ENCODE peak calls at places on chromosome 11, in ten cellular contexts. One of them, this sample, is unnamed.

GRCh38 chr11:122664188-122664587 is 8.7 kb downstream of the UBASH3B start:
- DNase-seq in AG04450: no peak
- DNase-seq in heart right ventricle: no peak
- DNase-seq in bronchial epithelial cell: no peak
- DNase-seq in brain microvascular endothelial cell: no peak
- DNase-seq in CD8-positive, alpha-beta T cell: no peak
- DNase-seq in endodermal cell: no peak
- DNase-seq in astrocyte: no peak
- DNase-seq in MM.1S: no peak
- DNase-seq in left lung: no peak
- DNase-seq in this sample: no peak

GRCh38 chr11:68584097-68584496 is 100.2 kb upstream of the GAL start:
- DNase-seq in AG04450: no peak
- DNase-seq in heart right ventricle: peak; percentile 47
- DNase-seq in bronchial epithelial cell: peak; percentile 28
- DNase-seq in brain microvascular endothelial cell: peak; percentile 29
- DNase-seq in CD8-positive, alpha-beta T cell: peak; percentile 22
- DNase-seq in endodermal cell: peak; percentile 94
- DNase-seq in astrocyte: no peak
- DNase-seq in MM.1S: peak; percentile 28
- DNase-seq in left lung: no peak
- DNase-seq in this sample: no peak

GRCh38 chr11:79461144-79461543 is 20.3 kb upstream of the TENM4 start:
- DNase-seq in AG04450: no peak
- DNase-seq in heart right ventricle: no peak
- DNase-seq in bronchial epithelial cell: peak; percentile 75
- DNase-seq in brain microvascular endothelial cell: no peak
- DNase-seq in CD8-positive, alpha-beta T cell: no peak
- DNase-seq in endodermal cell: peak; percentile 77
- DNase-seq in astrocyte: peak; percentile 44
- DNase-seq in MM.1S: peak; percentile 42
- DNase-seq in left lung: no peak
- DNase-seq in this sample: no peak

GRCh38 chr11:116835042-116835772 is 2.2 kb downstream of the APOA1 start:
- DNase-seq in AG04450: no peak
- DNase-seq in heart right ventricle: no peak
- DNase-seq in bronchial epithelial cell: no peak
- DNase-seq in brain microvascular endothelial cell: no peak
- DNase-seq in CD8-positive, alpha-beta T cell: no peak
- DNase-seq in endodermal cell: peak; percentile 71
- DNase-seq in astrocyte: no peak
- DNase-seq in MM.1S: no peak
- DNase-seq in left lung: no peak
- DNase-seq in this sample: no peak

GRCh38 chr11:45880772-45881570 is 4.5 kb upstream of the MAPK8IP1 start:
- DNase-seq in AG04450: no peak
- DNase-seq in heart right ventricle: no peak
- DNase-seq in bronchial epithelial cell: no peak
- DNase-seq in brain microvascular endothelial cell: no peak
- DNase-seq in CD8-positive, alpha-beta T cell: no peak
- DNase-seq in endodermal cell: no peak
- DNase-seq in astrocyte: no peak
- DNase-seq in MM.1S: no peak
- DNase-seq in left lung: no peak
- DNase-seq in this sample: no peak

GRCh38 chr11:72349616-72350218 is 84.6 kb downstream of the CLPB start:
- DNase-seq in AG04450: no peak
- DNase-seq in heart right ventricle: peak; percentile 47
- DNase-seq in bronchial epithelial cell: no peak
- DNase-seq in brain microvascular endothelial cell: no peak
- DNase-seq in CD8-positive, alpha-beta T cell: no peak
- DNase-seq in endodermal cell: no peak
- DNase-seq in astrocyte: no peak
- DNase-seq in MM.1S: no peak
- DNase-seq in left lung: no peak
- DNase-seq in this sample: no peak

GRCh38 chr11:71355266-71355665 is 92.9 kb downstream of the DHCR7 start:
- DNase-seq in AG04450: no peak
- DNase-seq in heart right ventricle: no peak
- DNase-seq in bronchial epithelial cell: peak; percentile 34
- DNase-seq in brain microvascular endothelial cell: peak; percentile 41
- DNase-seq in CD8-positive, alpha-beta T cell: no peak
- DNase-seq in endodermal cell: no peak
- DNase-seq in astrocyte: no peak
- DNase-seq in MM.1S: no peak
- DNase-seq in left lung: no peak
- DNase-seq in this sample: peak; percentile 16

GRCh38 chr11:108775324-108775723 is 110.5 kb downstream of the DDX10 start:
- DNase-seq in AG04450: no peak
- DNase-seq in heart right ventricle: no peak
- DNase-seq in bronchial epithelial cell: peak; percentile 63
- DNase-seq in brain microvascular endothelial cell: no peak
- DNase-seq in CD8-positive, alpha-beta T cell: no peak
- DNase-seq in endodermal cell: no peak
- DNase-seq in astrocyte: no peak
- DNase-seq in MM.1S: no peak
- DNase-seq in left lung: no peak
- DNase-seq in this sample: no peak

GRCh38 chr11:100329352-100329751 is 357.7 kb upstream of the ARHGAP42 start:
- DNase-seq in AG04450: no peak
- DNase-seq in heart right ventricle: no peak
- DNase-seq in bronchial epithelial cell: peak; percentile 78
- DNase-seq in brain microvascular endothelial cell: no peak
- DNase-seq in CD8-positive, alpha-beta T cell: no peak
- DNase-seq in endodermal cell: no peak
- DNase-seq in astrocyte: no peak
- DNase-seq in MM.1S: peak; percentile 92
- DNase-seq in left lung: no peak
- DNase-seq in this sample: no peak

GRCh38 chr11:73465019-73465675 is 88.9 kb downstream of the RELT start:
- DNase-seq in AG04450: no peak
- DNase-seq in heart right ventricle: no peak
- DNase-seq in bronchial epithelial cell: no peak
- DNase-seq in brain microvascular endothelial cell: no peak
- DNase-seq in CD8-positive, alpha-beta T cell: no peak
- DNase-seq in endodermal cell: no peak
- DNase-seq in astrocyte: peak; percentile 30
- DNase-seq in MM.1S: no peak
- DNase-seq in left lung: no peak
- DNase-seq in this sample: no peak

GRCh38 chr11:34345012-34345804 is 12.6 kb downstream of the ABTB2 start:
- DNase-seq in AG04450: no peak
- DNase-seq in heart right ventricle: peak; percentile 26
- DNase-seq in bronchial epithelial cell: peak; percentile 89
- DNase-seq in brain microvascular endothelial cell: peak; percentile 77
- DNase-seq in CD8-positive, alpha-beta T cell: no peak
- DNase-seq in endodermal cell: no peak
- DNase-seq in astrocyte: peak; percentile 96
- DNase-seq in MM.1S: no peak
- DNase-seq in left lung: no peak
- DNase-seq in this sample: peak; percentile 92

GRCh38 chr11:76838422-76839068 is 22.2 kb upstream of the ACER3 start:
- DNase-seq in AG04450: no peak
- DNase-seq in heart right ventricle: peak; percentile 24
- DNase-seq in bronchial epithelial cell: no peak
- DNase-seq in brain microvascular endothelial cell: no peak
- DNase-seq in CD8-positive, alpha-beta T cell: no peak
- DNase-seq in endodermal cell: peak; percentile 92
- DNase-seq in astrocyte: no peak
- DNase-seq in MM.1S: no peak
- DNase-seq in left lung: no peak
- DNase-seq in this sample: no peak

DNA sequence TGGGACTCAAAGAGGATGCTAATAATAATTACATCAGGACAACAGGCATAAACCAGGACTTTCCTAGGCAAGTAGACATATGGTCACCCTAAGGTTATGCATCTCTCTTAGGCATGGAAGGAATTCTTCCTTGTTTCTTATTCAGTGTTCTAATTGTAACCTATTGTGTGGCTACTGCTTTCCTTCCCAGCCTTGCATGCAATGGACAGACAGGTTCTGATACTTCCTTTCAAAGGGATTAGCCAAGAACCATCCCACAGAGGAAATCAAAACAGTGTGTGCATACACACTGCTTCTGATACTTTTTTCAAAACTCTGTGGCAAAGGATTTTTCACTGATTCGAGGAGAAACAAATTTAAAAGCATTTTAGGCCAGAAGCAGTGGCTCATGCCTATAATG is 48.3 kb downstream of the RRAS2 start:
- DNase-seq in AG04450: no peak
- DNase-seq in heart right ventricle: no peak
- DNase-seq in bronchial epithelial cell: no peak
- DNase-seq in brain microvascular endothelial cell: no peak
- DNase-seq in CD8-positive, alpha-beta T cell: no peak
- DNase-seq in endodermal cell: no peak
- DNase-seq in astrocyte: no peak
- DNase-seq in MM.1S: no peak
- DNase-seq in left lung: no peak
- DNase-seq in this sample: no peak
- H3K4me3 ChIP-seq in AG04450: no peak overlapping the region
- H3K4me3 ChIP-seq in heart right ventricle: no peak overlapping the region
- H3K4me3 ChIP-seq in bronchial epithelial cell: no peak overlapping the region
- H3K4me3 ChIP-seq in brain microvascular endothelial cell: no peak overlapping the region
- H3K4me3 ChIP-seq in CD8-positive, alpha-beta T cell: no peak overlapping the region
- H3K4me3 ChIP-seq in endodermal cell: no peak overlapping the region
- H3K4me3 ChIP-seq in astrocyte: no peak overlapping the region
- H3K4me3 ChIP-seq in MM.1S: no peak overlapping the region
- H3K4me3 ChIP-seq in left lung: no peak overlapping the region
- H3K4me3 ChIP-seq in this sample: no peak overlapping the region

DNA sequence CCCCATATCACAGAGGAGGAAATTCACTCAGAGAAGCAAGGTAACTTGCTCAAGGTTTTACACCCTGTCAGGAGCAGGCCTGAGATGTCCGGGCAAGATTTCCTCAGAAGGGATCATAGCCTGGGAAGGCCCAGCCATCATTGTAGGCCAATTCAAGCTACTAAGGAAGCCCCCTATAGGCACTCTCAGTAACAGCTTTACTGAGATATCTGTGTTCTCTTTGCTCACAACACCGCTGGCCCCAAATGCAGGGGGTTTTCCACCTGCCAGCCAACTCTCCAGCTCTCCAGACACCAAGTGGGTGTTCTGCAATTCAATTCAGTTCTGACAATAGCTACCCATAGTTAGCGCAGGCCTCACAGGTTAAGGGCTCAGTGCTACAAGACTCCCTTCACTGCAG is 84.0 kb downstream of the SLC36A4 start:
- DNase-seq in AG04450: no peak
- DNase-seq in heart right ventricle: no peak
- DNase-seq in bronchial epithelial cell: no peak
- DNase-seq in brain microvascular endothelial cell: no peak
- DNase-seq in CD8-positive, alpha-beta T cell: no peak
- DNase-seq in endodermal cell: peak; percentile 67
- DNase-seq in astrocyte: no peak
- DNase-seq in MM.1S: no peak
- DNase-seq in left lung: no peak
- DNase-seq in this sample: no peak
- TF ChIP-seq CTCF in AG04450: no peak
- TF ChIP-seq CTCF in heart right ventricle: no peak
- TF ChIP-seq CTCF in bronchial epithelial cell: no peak
- TF ChIP-seq CTCF in brain microvascular endothelial cell: no peak
- TF ChIP-seq CTCF in CD8-positive, alpha-beta T cell: no peak
- TF ChIP-seq CTCF in endodermal cell: peak; percentile 73
- TF ChIP-seq CTCF in astrocyte: no peak
- TF ChIP-seq CTCF in MM.1S: no peak
- TF ChIP-seq CTCF in left lung: no peak
- TF ChIP-seq CTCF in this sample: no peak

GRCh38 chr11:44311339-44312261 is 1.7 kb upstream of the ALX4 start:
- DNase-seq in AG04450: no peak
- DNase-seq in heart right ventricle: no peak
- DNase-seq in bronchial epithelial cell: no peak
- DNase-seq in brain microvascular endothelial cell: no peak
- DNase-seq in CD8-positive, alpha-beta T cell: no peak
- DNase-seq in endodermal cell: peak; percentile 54
- DNase-seq in astrocyte: no peak
- DNase-seq in MM.1S: no peak
- DNase-seq in left lung: no peak
- DNase-seq in this sample: no peak

GRCh38 chr11:44310198-44310455 is 188 bp upstream of the ALX4 start:
- DNase-seq in AG04450: no peak
- DNase-seq in heart right ventricle: no peak
- DNase-seq in bronchial epithelial cell: no peak
- DNase-seq in brain microvascular endothelial cell: no peak
- DNase-seq in CD8-positive, alpha-beta T cell: no peak
- DNase-seq in endodermal cell: no peak
- DNase-seq in astrocyte: no peak
- DNase-seq in MM.1S: no peak
- DNase-seq in left lung: no peak
- DNase-seq in this sample: no peak

GRCh38 chr11:44309483-44310197 is at the start of gene ALX4:
- DNase-seq in AG04450: no peak
- DNase-seq in heart right ventricle: peak; percentile 54
- DNase-seq in bronchial epithelial cell: no peak
- DNase-seq in brain microvascular endothelial cell: no peak
- DNase-seq in CD8-positive, alpha-beta T cell: no peak
- DNase-seq in endodermal cell: peak; percentile 87
- DNase-seq in astrocyte: no peak
- DNase-seq in MM.1S: no peak
- DNase-seq in left lung: no peak
- DNase-seq in this sample: no peak

GRCh38 chr11:44308923-44309482 is 936 bp downstream of the ALX4 start:
- DNase-seq in AG04450: no peak
- DNase-seq in heart right ventricle: no peak
- DNase-seq in bronchial epithelial cell: no peak
- DNase-seq in brain microvascular endothelial cell: no peak
- DNase-seq in CD8-positive, alpha-beta T cell: no peak
- DNase-seq in endodermal cell: no peak
- DNase-seq in astrocyte: no peak
- DNase-seq in MM.1S: no peak
- DNase-seq in left lung: no peak
- DNase-seq in this sample: no peak

GRCh38 chr11:44310456-44311272 is 725 bp upstream of the ALX4 start:
- DNase-seq in AG04450: no peak
- DNase-seq in heart right ventricle: no peak
- DNase-seq in bronchial epithelial cell: no peak
- DNase-seq in brain microvascular endothelial cell: no peak
- DNase-seq in CD8-positive, alpha-beta T cell: no peak
- DNase-seq in endodermal cell: peak; percentile 77
- DNase-seq in astrocyte: no peak
- DNase-seq in MM.1S: no peak
- DNase-seq in left lung: no peak
- DNase-seq in this sample: no peak
- H3K27me3 ChIP-seq in AG04450: peaks cover 97% of the 10 kb centered on the region
- H3K27me3 ChIP-seq in heart right ventricle: peaks cover 100% of the 10 kb centered on the region
- H3K27me3 ChIP-seq in bronchial epithelial cell: peaks cover 84% of the 10 kb centered on the region
- H3K27me3 ChIP-seq in brain microvascular endothelial cell: peaks cover 85% of the 10 kb centered on the region
- H3K27me3 ChIP-seq in CD8-positive, alpha-beta T cell: peaks cover 19% of the 10 kb centered on the region
- H3K27me3 ChIP-seq in endodermal cell: peaks cover 100% of the 10 kb centered on the region
- H3K27me3 ChIP-seq in astrocyte: peaks cover 91% of the 10 kb centered on the region
- H3K27me3 ChIP-seq in MM.1S: peaks cover 72% of the 10 kb centered on the region
- H3K27me3 ChIP-seq in left lung: peaks cover 100% of the 10 kb centered on the region
- H3K27me3 ChIP-seq in this sample: peaks cover 99% of the 10 kb centered on the region

DNA sequence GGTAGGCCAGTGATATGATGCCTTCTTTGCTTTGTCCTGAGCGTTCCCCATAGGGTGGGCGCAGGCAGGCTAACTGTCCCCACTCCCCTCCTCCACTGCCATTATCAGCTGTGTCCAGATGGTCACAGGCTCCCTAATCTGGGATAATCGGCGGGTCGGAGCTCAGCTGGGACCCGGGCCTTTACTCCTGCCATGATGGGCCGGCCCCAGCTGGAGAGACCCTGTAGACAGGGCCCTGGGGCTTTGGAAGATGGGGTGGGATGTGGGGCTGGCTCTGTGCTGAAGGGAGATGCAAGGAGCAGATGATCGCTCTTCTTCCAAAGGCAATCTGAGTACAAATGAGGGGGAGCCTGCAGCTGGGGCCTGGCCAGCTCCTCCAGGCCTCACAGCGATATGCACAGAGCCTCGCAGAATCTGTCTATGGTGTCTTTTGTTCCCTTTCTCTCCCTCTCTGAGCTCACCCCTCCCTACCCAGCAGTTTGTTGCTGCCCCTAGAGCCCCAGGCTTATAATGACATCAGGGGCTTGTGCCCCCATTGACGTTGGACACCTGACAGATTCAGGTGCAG is 11.9 kb downstream of the KLHL35 start:
- DNase-seq in AG04450: no peak
- DNase-seq in heart right ventricle: no peak
- DNase-seq in bronchial epithelial cell: no peak
- DNase-seq in brain microvascular endothelial cell: no peak
- DNase-seq in CD8-positive, alpha-beta T cell: no peak
- DNase-seq in endodermal cell: peak; percentile 52
- DNase-seq in astrocyte: no peak
- DNase-seq in MM.1S: no peak
- DNase-seq in left lung: no peak
- DNase-seq in this sample: no peak
- H3K4me3 ChIP-seq in AG04450: no peak overlapping the region
- H3K4me3 ChIP-seq in heart right ventricle: no peak overlapping the region
- H3K4me3 ChIP-seq in bronchial epithelial cell: no peak overlapping the region
- H3K4me3 ChIP-seq in brain microvascular endothelial cell: no peak overlapping the region
- H3K4me3 ChIP-seq in CD8-positive, alpha-beta T cell: no peak overlapping the region
- H3K4me3 ChIP-seq in endodermal cell: no peak overlapping the region
- H3K4me3 ChIP-seq in astrocyte: no peak overlapping the region
- H3K4me3 ChIP-seq in MM.1S: no peak overlapping the region
- H3K4me3 ChIP-seq in left lung: no peak overlapping the region
- H3K4me3 ChIP-seq in this sample: no peak overlapping the region